ENCODE peak calls at places on chromosomes 6 and 20, in four cellular contexts. One of them, this sample, is unnamed.

GRCh38 chr6:142892254-142893021 is 52.5 kb downstream of the HIVEP2 start:
- DNase-seq in nephron progenitor cell: no peak
- DNase-seq in WTC11: no peak
- DNase-seq in activated effector memory CD4-positive, alpha-beta T cell treated with anti-CD3 and anti-CD28 coated beads, Interleukin-2, amount 50 U/mL, for 16 hours: no peak
- DNase-seq in this sample: no peak

GRCh38 chr6:162251257-162251656 is 476.3 kb downstream of the PRKN start:
- DNase-seq in WTC11: peak; percentile 26
- DNase-seq in nephron progenitor cell: no peak
- DNase-seq in activated effector memory CD4-positive, alpha-beta T cell treated with anti-CD3 and anti-CD28 coated beads, Interleukin-2, amount 50 U/mL, for 16 hours: no peak
- DNase-seq in this sample: no peak

GRCh38 chr20:38673731-38674177 is 50.5 kb upstream of the SLC32A1 start:
- DNase-seq in nephron progenitor cell: peak; percentile 27
- DNase-seq in activated effector memory CD4-positive, alpha-beta T cell treated with anti-CD3 and anti-CD28 coated beads, Interleukin-2, amount 50 U/mL, for 16 hours: no peak
- DNase-seq in WTC11: no peak
- DNase-seq in this sample: no peak

GRCh38 chr20:9761476-9761875 is 77.4 kb downstream of the PAK5 start:
- DNase-seq in activated effector memory CD4-positive, alpha-beta T cell treated with anti-CD3 and anti-CD28 coated beads, Interleukin-2, amount 50 U/mL, for 16 hours: no peak
- DNase-seq in nephron progenitor cell: no peak
- DNase-seq in WTC11: no peak
- DNase-seq in this sample: no peak

GRCh38 chr6:5930143-5930770 is 76.5 kb downstream of the NRN1 start:
- DNase-seq in WTC11: no peak
- DNase-seq in activated effector memory CD4-positive, alpha-beta T cell treated with anti-CD3 and anti-CD28 coated beads, Interleukin-2, amount 50 U/mL, for 16 hours: no peak
- DNase-seq in nephron progenitor cell: no peak
- DNase-seq in this sample: no peak

GRCh38 chr20:58719258-58719657 is 26.7 kb downstream of the NPEPL1 start:
- DNase-seq in activated effector memory CD4-positive, alpha-beta T cell treated with anti-CD3 and anti-CD28 coated beads, Interleukin-2, amount 50 U/mL, for 16 hours: peak; percentile 36
- DNase-seq in nephron progenitor cell: no peak
- DNase-seq in WTC11: peak; percentile 2
- DNase-seq in this sample: no peak

GRCh38 chr20:45970646-45971424 is 1.2 kb downstream of the ZNF335 start:
- DNase-seq in WTC11: no peak
- DNase-seq in nephron progenitor cell: peak; percentile 19
- DNase-seq in activated effector memory CD4-positive, alpha-beta T cell treated with anti-CD3 and anti-CD28 coated beads, Interleukin-2, amount 50 U/mL, for 16 hours: peak; percentile 75
- DNase-seq in this sample: no peak

GRCh38 chr20:62587757-62588402 is 54.4 kb upstream of the SLCO4A1 start:
- DNase-seq in WTC11: peak; percentile 61
- DNase-seq in nephron progenitor cell: peak; percentile 80
- DNase-seq in activated effector memory CD4-positive, alpha-beta T cell treated with anti-CD3 and anti-CD28 coated beads, Interleukin-2, amount 50 U/mL, for 16 hours: no peak
- DNase-seq in this sample: no peak

GRCh38 chr6:39107034-39107433 is 8.0 kb downstream of the SAYSD1 start:
- DNase-seq in WTC11: no peak
- DNase-seq in activated effector memory CD4-positive, alpha-beta T cell treated with anti-CD3 and anti-CD28 coated beads, Interleukin-2, amount 50 U/mL, for 16 hours: no peak
- DNase-seq in nephron progenitor cell: no peak
- DNase-seq in this sample: no peak

GRCh38 chr6:32622545-32623401 is 14.4 kb upstream of the HLA-DQA1 start:
- DNase-seq in nephron progenitor cell: peak; percentile 35
- DNase-seq in activated effector memory CD4-positive, alpha-beta T cell treated with anti-CD3 and anti-CD28 coated beads, Interleukin-2, amount 50 U/mL, for 16 hours: peak; percentile 76
- DNase-seq in WTC11: no peak
- DNase-seq in this sample: no peak